ENCODE peak calls at places on chromosomes 5 and 9, in four cellular contexts. M, Z, T and G are unnamed samples.

GRCh38 chr5:124513216-124513615 is 233.2 kb downstream of the ZNF608 start:
- DNase-seq in M (no peak), Z (no peak), T (no peak), G (no peak)

GRCh38 chr5:38742821-38743220 is 103.0 kb upstream of the OSMR start:
- DNase-seq in M (no peak), Z (no peak), T (no peak), G (no peak)

GRCh38 chr9:92715488-92716231 is 45.7 kb upstream of the IPPK start:
- DNase-seq in M (no peak), Z (peak), T (peak), G (no peak)

GRCh38 chr5:165576678-165577275 is 2071.4 kb downstream of the MAT2B start:
- DNase-seq in M (no peak), Z (no peak), T (no peak), G (no peak)

GRCh38 chr5:142063878-142064331 is 44.7 kb upstream of the NDFIP1 start:
- DNase-seq in M (no peak), Z (peak), T (peak), G (peak)

GRCh38 chr9:117825609-117826347 is 121.6 kb downstream of the TLR4 start:
- DNase-seq in M (no peak), Z (no peak), T (no peak), G (no peak)

GRCh38 chr5:139654875-139655491 is 6.8 kb downstream of the CXXC5 start:
- DNase-seq in M (no peak), Z (peak), T (no peak), G (no peak)

GRCh38 chr9:6049798-6050197 is 34.4 kb upstream of the RANBP6 start:
- DNase-seq in M (no peak), Z (no peak), T (peak), G (peak)

GRCh38 chr5:146624179-146624578 is 108.2 kb upstream of the GPR151 start:
- DNase-seq in M (no peak), Z (no peak), T (no peak), G (no peak)

GRCh38 chr5:179318193-179318955 is 26.9 kb downstream of the ADAMTS2 start:
- DNase-seq in M (no peak), Z (peak), T (no peak), G (no peak)

GRCh38 chr9:122227576-122227903 is 1.2 kb downstream of the LHX6 start:
- DNase-seq in M (no peak), Z (no peak), T (no peak), G (no peak)

GRCh38 chr5:3613726-3614125 is 18.1 kb downstream of the IRX1 start:
- DNase-seq in M (no peak), Z (no peak), T (no peak), G (no peak)

GRCh38 chr9:72251589-72251988 is 102.3 kb downstream of the GDA start:
- DNase-seq in M (no peak), Z (no peak), T (no peak), G (no peak)

GRCh38 chr9:94813379-94813778 is 86.9 kb downstream of the AOPEP start:
- DNase-seq in M (no peak), Z (no peak), T (no peak), G (no peak)

GRCh38 chr9:36036253-36036779 is 397 bp upstream of the RECK start:
- DNase-seq in M (no peak), Z (no peak), T (no peak), G (no peak)

GRCh38 chr9:84136119-84136868 is 155.7 kb downstream of the RMI1 start:
- DNase-seq in M (peak), Z (no peak), T (peak), G (no peak)

GRCh38 chr5:141101059-141101458 is 786 bp downstream of the PCDHB3 start:
- DNase-seq in M (no peak), Z (no peak), T (no peak), G (no peak)

GRCh38 chr9:93827545-93828330 is 127.4 kb downstream of the BARX1 start:
- DNase-seq in M (no peak), Z (peak), T (peak), G (peak)

GRCh38 chr5:13932006-13932405 is 12.5 kb downstream of the DNAH5 start:
- DNase-seq in M (no peak), Z (no peak), T (no peak), G (no peak)

GRCh38 chr5:123511290-123511647 is 708 bp upstream of the CSNK1G3 start:
- DNase-seq in M (no peak), Z (no peak), T (no peak), G (no peak)

GRCh38 chr9:130282000-130282700 is 16.6 kb downstream of the HMCN2 start:
- DNase-seq in M (peak), Z (no peak), T (no peak), G (no peak)

GRCh38 chr9:101587644-101588043 is 7.1 kb downstream of the PPP3R2 start:
- DNase-seq in M (no peak), Z (no peak), T (no peak), G (no peak)

GRCh38 chr9:110283736-110284135 is 27.4 kb upstream of the TXN start:
- DNase-seq in M (no peak), Z (no peak), T (no peak), G (no peak)

GRCh38 chr9:97396256-97396655 is 15.6 kb upstream of the TDRD7 start:
- DNase-seq in M (no peak), Z (no peak), T (no peak), G (peak)

GRCh38 chr5:173920024-173920753 is 32.0 kb downstream of the CPEB4 start:
- DNase-seq in M (no peak), Z (no peak), T (no peak), G (no peak)

GRCh38 chr9:131500377-131500776 is 2.3 kb upstream of the POMT1 start:
- DNase-seq in M (no peak), Z (no peak), T (no peak), G (no peak)

GRCh38 chr5:88925692-88926490 is 42.9 kb upstream of the MEF2C start:
- DNase-seq in M (no peak), Z (no peak), T (no peak), G (no peak)

GRCh38 chr9:112065781-112066606 is 109.1 kb downstream of the SUSD1 start:
- DNase-seq in M (peak), Z (no peak), T (peak), G (peak)

GRCh38 chr5:112762113-112762810 is 24.6 kb downstream of the APC start:
- DNase-seq in M (no peak), Z (no peak), T (no peak), G (no peak)

GRCh38 chr9:16179566-16179965 is 626.7 kb downstream of the CCDC171 start:
- DNase-seq in M (no peak), Z (no peak), T (no peak), G (no peak)

GRCh38 chr5:35771839-35772238 is 84.9 kb upstream of the IL7R start:
- DNase-seq in M (no peak), Z (no peak), T (no peak), G (no peak)

GRCh38 chr5:95727764-95728191 is 3.4 kb upstream of the RHOBTB3 start:
- DNase-seq in M (no peak), Z (no peak), T (no peak), G (no peak)

GRCh38 chr9:29514336-29514735 is 1941.1 kb upstream of the C9orf72 start:
- DNase-seq in M (no peak), Z (peak), T (no peak), G (peak)

GRCh38 chr9:34717996-34718614 is 8.2 kb upstream of the CCL21 start:
- DNase-seq in M (no peak), Z (no peak), T (no peak), G (no peak)

GRCh38 chr5:43389679-43390329 is 22.4 kb downstream of the CCL28 start:
- DNase-seq in M (peak), Z (no peak), T (peak), G (peak)

GRCh38 chr5:52580921-52581320 is 206.8 kb upstream of the ITGA1 start:
- DNase-seq in M (no peak), Z (no peak), T (no peak), G (no peak)

GRCh38 chr9:135076876-135077430 is 10.5 kb upstream of the OLFM1 start:
- DNase-seq in M (no peak), Z (no peak), T (no peak), G (peak)

GRCh38 chr9:104868687-104869404 is 59.1 kb downstream of the ABCA1 start:
- DNase-seq in M (peak), Z (no peak), T (peak), G (peak)

GRCh38 chr5:92332039-92332438 is 948.9 kb upstream of the ARRDC3 start:
- DNase-seq in M (no peak), Z (no peak), T (no peak), G (no peak)

GRCh38 chr5:5025774-5026406 is 114.2 kb upstream of the ADAMTS16 start:
- DNase-seq in M (no peak), Z (no peak), T (no peak), G (no peak)
- H3K4me3 ChIP-seq in M (no peak), Z (no peak), T (no peak), G (no peak)

GRCh38 chr5:16457451-16457850 is 8.1 kb downstream of the ZNF622 start:
- DNase-seq in M (no peak), Z (no peak), T (no peak), G (no peak)
- TF ChIP-seq CTCF in M (no peak), Z (no peak), T (no peak), G (peak)

DNA sequence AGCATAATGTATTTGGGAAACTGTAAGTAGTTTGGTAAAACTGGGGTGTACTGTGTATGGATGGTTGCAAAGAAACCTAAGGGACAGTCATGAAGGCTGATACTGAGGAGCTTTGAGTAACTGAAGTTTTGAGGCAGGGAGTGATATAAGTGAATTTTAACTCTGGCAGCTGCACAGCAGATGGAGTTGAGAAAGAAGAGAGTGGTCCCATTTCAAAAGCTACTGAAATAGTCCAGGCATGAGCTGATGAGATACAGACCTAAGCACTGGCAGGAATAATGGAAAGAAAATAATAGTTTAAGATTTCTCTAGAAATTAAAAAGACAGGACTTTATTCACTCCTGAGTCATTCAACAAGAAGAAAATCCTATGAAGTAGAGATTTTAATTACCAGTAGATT is 232.0 kb downstream of the CHSY3 start:
- DNase-seq in M (no peak), Z (no peak), T (no peak), G (no peak)
- H3K27ac ChIP-seq in M (no peak), Z (no peak), T (peak), G (no peak)

GRCh38 chr9:136725612-136726011 is 13.2 kb downstream of the DIPK1B start:
- DNase-seq in M (peak), Z (no peak), T (no peak), G (no peak)
- H3K4me3 ChIP-seq in M (no peak), Z (no peak), T (peak), G (peak)